ENCODE peak calls at places on chromosomes 16 and 17, in five cellular contexts. W is GM13977; B is GM10248; Y is CD8-positive, alpha-beta T cell; T is AG09319. H is an unnamed sample.

GRCh38 chr16:49499018-49499785 is 125.6 kb downstream of the C16orf78 start:
- DNase-seq in T (no peak), Y (no peak), B (no peak), W (no peak), H (no peak)

GRCh38 chr17:20191066-20191465 is 181.9 kb downstream of the SPECC1 start:
- DNase-seq in Y (no peak), T (peak), B (no peak), W (no peak), H (no peak)

GRCh38 chr17:57630736-57631135 is 114.4 kb downstream of the CCDC182 start:
- DNase-seq in T (no peak), B (no peak), W (no peak), Y (no peak), H (no peak)

GRCh38 chr17:82216301-82217119 is 3.9 kb upstream of the CCDC57 start:
- DNase-seq in Y (no peak), B (peak), T (peak), W (peak), H (peak)

GRCh38 chr16:61409604-61410003 is 626.6 kb downstream of the CDH8 start:
- DNase-seq in Y (no peak), W (no peak), T (no peak), B (no peak), H (no peak)

GRCh38 chr17:77100009-77100408 is 40.8 kb upstream of the SEC14L1 start:
- DNase-seq in W (no peak), T (no peak), B (no peak), Y (no peak), H (no peak)

GRCh38 chr16:67456383-67457140 is 24.4 kb downstream of the ATP6V0D1 start:
- DNase-seq in B (peak), T (no peak), Y (no peak), W (no peak), H (no peak)

GRCh38 chr17:78358538-78359215 is 1.2 kb downstream of the SOCS3 start:
- DNase-seq in B (no peak), Y (no peak), W (peak), T (no peak), H (no peak)

GRCh38 chr17:60327122-60327869 is 64.6 kb downstream of the USP32 start:
- DNase-seq in Y (no peak), T (no peak), B (no peak), W (no peak), H (no peak)

GRCh38 chr16:12796498-12796897 is 7.2 kb downstream of the CPPED1 start:
- DNase-seq in B (no peak), T (no peak), Y (no peak), W (no peak), H (no peak)

GRCh38 chr17:5667871-5668270 is 83.6 kb upstream of the NLRP1 start:
- DNase-seq in Y (no peak), T (no peak), B (no peak), W (no peak), H (no peak)

GRCh38 chr17:68511254-68511670 is 968 bp upstream of the PRKAR1A start:
- DNase-seq in Y (no peak), B (no peak), W (no peak), T (no peak), H (no peak)

GRCh38 chr17:11553135-11553534 is 45.1 kb upstream of the DNAH9 start:
- DNase-seq in Y (no peak), T (no peak), B (no peak), W (no peak), H (no peak)

GRCh38 chr16:69176033-69176780 is 10.8 kb upstream of the SNTB2 start:
- DNase-seq in W (no peak), B (no peak), T (no peak), Y (no peak), H (no peak)

GRCh38 chr17:83180264-83180995 is 101.0 kb downstream of the METRNL start:
- DNase-seq in W (no peak), B (no peak), T (no peak), Y (no peak), H (peak)

GRCh38 chr17:19305261-19305660 is 57.3 kb downstream of the B9D1 start:
- DNase-seq in B (no peak), W (no peak), Y (no peak), T (no peak), H (no peak)

GRCh38 chr17:30235386-30236296 is at the start of gene SLC6A4:
- DNase-seq in Y (no peak), W (peak), B (peak), T (no peak), H (no peak)

GRCh38 chr17:59838196-59838911 is 54.4 kb downstream of the TUBD1 start:
- DNase-seq in W (no peak), B (no peak), T (peak), Y (no peak), H (no peak)

GRCh38 chr16:82043680-82044584 is 8.9 kb downstream of the HSD17B2 start:
- DNase-seq in B (no peak), W (no peak), Y (no peak), T (peak), H (no peak)

GRCh38 chr17:16986391-16986790 is 14.5 kb upstream of the TNFRSF13B start:
- DNase-seq in Y (no peak), T (no peak), W (no peak), B (no peak), H (no peak)

GRCh38 chr17:76200354-76200753 is 39.9 kb downstream of the RNF157 start:
- DNase-seq in Y (no peak), T (no peak), W (no peak), B (no peak), H (no peak)

GRCh38 chr16:76278976-76279375 is 1.8 kb downstream of the CNTNAP4 start:
- DNase-seq in T (no peak), W (peak), Y (no peak), B (no peak), H (no peak)

GRCh38 chr16:3088450-3088849 is 10.6 kb downstream of the ZSCAN10 start:
- DNase-seq in B (no peak), Y (no peak), W (no peak), T (no peak), H (no peak)

GRCh38 chr17:67867591-67867990 is 42.3 kb downstream of the BPTF start:
- DNase-seq in B (no peak), Y (no peak), T (no peak), W (no peak), H (no peak)

GRCh38 chr16:27432600-27432957 is 30.6 kb downstream of the IL21R start:
- DNase-seq in W (no peak), B (no peak), T (no peak), Y (no peak), H (peak)

GRCh38 chr17:58158181-58158580 is 8.6 kb upstream of the OR4D2 start:
- DNase-seq in Y (no peak), B (no peak), W (no peak), T (no peak), H (no peak)

GRCh38 chr16:22191966-22192260 is 14.2 kb upstream of the EEF2K start:
- DNase-seq in B (no peak), Y (no peak), W (no peak), T (no peak), H (peak)

GRCh38 chr17:14575349-14575966 is 274.6 kb downstream of the HS3ST3B1 start:
- DNase-seq in B (no peak), W (no peak), Y (no peak), T (peak), H (no peak)

DNA sequence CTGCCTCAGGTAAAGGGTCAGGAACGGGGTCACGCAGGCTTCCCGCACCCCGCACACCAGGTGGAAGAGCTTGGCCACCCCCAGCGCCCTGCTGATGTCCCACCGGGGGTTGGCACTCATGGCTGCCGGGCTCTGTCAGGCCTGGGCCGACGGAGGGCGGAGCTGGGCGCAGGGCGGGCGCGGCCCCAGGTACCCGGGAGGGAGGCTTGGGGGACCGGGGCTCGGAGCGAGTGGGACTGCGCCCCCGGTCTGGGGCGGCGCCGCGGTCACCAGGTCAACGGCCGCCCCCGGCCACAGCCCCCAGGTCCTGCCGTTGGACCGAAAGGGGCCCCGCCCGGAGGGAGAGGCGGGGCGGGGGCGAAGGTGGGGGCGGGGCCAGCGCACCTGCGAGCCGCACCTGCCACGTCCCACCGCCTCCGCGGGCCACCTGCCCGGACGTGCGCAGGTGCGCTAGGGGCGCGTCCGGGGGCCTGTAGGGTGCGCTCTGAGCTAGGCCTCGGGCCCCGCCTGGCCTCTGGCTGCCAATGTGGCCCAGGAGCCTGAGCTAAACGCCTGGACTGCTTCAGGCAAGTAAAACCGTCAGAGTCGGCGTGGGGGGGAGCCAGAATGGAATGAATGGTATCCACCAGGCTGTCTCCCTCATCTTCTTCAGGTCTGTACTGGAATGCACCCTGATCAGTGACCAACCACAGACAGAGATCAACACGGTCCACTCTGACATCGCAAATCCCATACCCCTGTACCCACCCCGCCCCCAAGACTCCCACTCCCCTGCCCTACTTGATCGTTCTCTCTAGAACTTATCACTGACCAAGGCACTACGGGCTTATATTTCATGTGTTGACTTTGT is at the start of gene MFSD6L:
- DNase-seq in Y (no peak), T (no peak), W (no peak), B (no peak), H (no peak)
- TF ChIP-seq CTCF in Y (no peak), T (no peak), W (no peak), B (peak), H (no peak)

GRCh38 chr17:56125830-56126819 is 27.1 kb upstream of the ANKFN1 start:
- DNase-seq in W (no peak), B (no peak), Y (no peak), T (peak), H (no peak)
- TF ChIP-seq CTCF in W (peak), B (peak), Y (no peak), T (peak), H (no peak)

DNA sequence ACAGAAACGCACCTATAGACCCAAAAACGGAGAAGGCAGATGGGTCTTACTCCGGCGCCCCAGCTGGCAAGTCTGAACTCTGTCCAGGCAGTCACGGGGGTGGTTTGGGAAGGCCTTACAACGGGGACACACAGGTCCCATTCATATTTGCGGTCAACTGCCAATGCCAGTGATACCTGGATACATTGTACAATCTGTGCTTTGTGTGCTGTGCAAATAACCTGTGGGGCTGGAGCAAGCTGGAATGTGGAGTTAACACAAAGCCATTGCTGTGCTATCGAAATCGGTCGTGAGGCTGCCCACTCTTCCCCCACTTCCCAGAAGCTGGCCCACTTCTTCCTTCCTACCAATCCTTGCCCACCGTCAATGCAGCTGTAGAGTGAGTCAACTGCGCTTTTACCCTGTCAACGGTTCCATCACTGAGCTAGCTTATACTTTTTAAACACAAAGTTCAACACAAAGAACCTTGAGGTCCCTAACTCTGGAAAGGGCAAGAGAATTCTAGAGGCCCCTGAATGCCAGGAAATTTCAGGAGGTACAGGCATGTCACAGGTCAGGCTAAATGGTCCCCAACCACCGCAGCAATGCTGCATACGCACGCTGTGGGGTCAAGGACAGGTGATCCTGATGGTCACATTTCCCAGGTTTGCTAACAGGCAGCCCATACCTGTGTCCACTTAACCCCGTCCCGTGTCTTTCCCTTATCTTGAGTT is 122.9 kb downstream of the ZFHX3 start:
- DNase-seq in T (no peak), Y (no peak), B (no peak), W (no peak), H (no peak)
- TF ChIP-seq CTCF in T (no peak), Y (no peak), B (no peak), W (no peak), H (no peak)

DNA sequence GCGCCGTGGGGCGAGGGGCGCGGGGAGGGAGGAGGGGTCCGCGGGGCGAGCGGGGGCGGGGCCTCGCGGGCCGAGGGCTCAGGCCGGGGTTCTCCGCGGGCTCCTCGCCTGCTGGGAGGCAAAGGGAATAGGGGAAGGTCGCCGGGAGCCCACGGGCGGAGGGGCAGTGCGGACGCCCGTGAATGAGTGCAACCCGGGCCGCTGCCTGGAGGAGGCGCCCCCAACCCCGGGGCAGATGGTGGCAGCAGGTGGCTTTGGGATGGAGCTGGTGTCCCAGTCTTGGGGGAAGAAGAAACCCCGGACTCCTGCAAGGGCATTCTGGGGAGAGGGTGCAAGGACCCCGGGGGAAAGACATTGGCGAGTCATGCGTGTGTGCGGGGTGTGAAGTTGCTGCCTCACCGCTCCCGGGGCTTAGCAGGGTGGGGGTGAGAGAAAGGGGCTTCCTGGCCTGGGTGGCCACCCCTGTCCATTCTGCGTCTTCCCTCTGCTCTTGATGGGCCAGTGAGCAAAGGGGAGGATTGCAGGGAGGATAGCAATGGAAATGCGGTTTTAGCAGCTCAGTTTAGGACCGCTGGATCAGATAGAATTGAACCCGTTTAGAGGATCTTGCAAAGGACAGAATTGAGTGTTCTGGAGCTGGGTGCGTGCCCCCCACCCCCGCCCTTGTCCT is 508 bp downstream of the KIAA0513 start:
- DNase-seq in B (no peak), W (peak), Y (no peak), T (no peak), H (no peak)
- TF ChIP-seq CTCF in B (peak), W (peak), Y (no peak), T (peak), H (no peak)

DNA sequence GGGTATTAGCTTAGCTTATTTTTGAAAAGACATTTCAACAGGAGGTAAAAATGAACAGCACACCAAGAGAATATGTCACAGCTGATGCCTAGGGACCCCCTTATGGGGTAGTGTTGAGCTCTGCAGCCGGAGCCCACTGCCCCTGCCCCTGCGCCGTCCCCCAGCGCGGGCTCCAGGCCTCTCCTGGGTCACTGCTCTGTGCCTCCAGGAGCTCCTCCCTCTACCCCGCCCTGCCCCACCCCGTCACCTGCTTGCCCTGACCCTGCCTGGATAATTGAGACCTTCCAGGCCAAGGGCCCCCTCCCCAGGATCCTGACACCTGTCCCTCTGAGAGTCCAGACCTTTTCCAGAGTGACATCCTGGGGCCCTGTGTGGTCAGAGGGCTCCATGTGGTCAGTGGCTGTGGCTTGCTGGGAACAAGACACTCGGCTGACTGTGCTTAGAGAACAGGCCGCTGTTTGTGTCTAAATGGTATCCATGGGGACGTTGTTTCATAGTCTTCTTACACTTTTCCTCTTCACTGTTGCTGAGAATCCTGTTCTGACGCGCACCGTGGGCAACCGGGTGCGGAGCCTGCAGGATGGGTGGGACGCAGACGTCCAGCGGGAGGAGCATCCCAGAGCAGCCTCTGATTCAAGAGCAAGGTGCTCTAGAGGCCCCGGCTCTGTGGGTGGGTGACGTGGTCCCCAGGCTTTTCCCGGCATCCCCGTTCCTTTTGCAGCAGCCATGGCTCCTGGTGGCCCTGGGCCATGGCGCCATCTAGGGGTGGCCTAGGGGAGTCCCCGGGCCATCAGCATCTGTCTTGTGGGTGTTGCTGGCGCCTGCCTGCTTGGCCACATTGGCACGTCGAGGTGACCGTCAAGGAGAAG is 20.0 kb upstream of the WFIKKN1 start:
- DNase-seq in W (no peak), B (no peak), T (no peak), Y (peak), H (peak)
- TF ChIP-seq CTCF in W (peak), B (peak), T (peak), Y (peak), H (peak)

GRCh38 chr17:72602517-72603345 is 481.9 kb downstream of the SOX9 start:
- DNase-seq in W (no peak), B (no peak), T (no peak), Y (no peak), H (no peak)
- TF ChIP-seq CTCF in W (no peak), B (no peak), T (no peak), Y (no peak), H (no peak)

DNA sequence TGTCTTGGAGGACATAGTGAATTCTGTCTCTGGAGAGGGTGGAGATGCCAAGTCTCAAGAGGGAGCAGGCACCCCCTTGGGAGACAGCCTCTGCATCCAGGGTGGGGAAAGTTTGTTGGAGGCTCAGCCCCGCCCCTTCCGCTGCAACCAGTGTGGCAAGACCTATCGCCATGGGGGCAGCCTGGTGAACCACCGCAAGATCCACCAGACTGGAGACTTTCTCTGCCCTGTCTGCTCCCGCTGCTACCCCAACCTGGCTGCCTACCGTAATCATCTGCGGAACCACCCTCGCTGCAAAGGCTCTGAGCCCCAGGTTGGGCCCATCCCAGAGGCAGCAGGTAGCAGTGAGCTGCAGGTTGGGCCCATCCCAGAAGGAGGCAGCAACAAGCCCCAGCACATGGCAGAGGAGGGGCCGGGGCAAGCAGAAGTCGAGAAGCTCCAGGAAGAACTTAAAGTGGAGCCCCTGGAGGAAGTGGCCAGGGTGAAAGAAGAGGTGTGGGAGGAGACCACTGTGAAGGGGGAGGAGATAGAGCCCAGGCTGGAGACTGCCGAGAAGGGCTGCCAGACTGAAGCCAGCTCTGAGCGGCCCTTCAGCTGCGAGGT is 5.2 kb downstream of the ZNF646 start:
- DNase-seq in T (no peak), Y (no peak), B (no peak), W (no peak), H (no peak)
- TF ChIP-seq CTCF in T (no peak), Y (no peak), B (no peak), W (no peak), H (no peak)

GRCh38 chr17:40134184-40134583 is 6.2 kb upstream of the CASC3 start:
- DNase-seq in W (no peak), Y (no peak), T (no peak), B (no peak), H (no peak)

GRCh38 chr17:40123811-40124114 is 2.0 kb downstream of the MSL1 start:
- DNase-seq in Y (no peak), T (no peak), B (no peak), W (no peak), H (no peak)

GRCh38 chr17:40124279-40125141 is 2.7 kb downstream of the MSL1 start:
- DNase-seq in W (no peak), T (no peak), Y (no peak), B (no peak), H (no peak)

GRCh38 chr17:40130352-40131042 is 8.7 kb downstream of the MSL1 start:
- DNase-seq in W (no peak), T (no peak), Y (no peak), B (no peak), H (no peak)

DNA sequence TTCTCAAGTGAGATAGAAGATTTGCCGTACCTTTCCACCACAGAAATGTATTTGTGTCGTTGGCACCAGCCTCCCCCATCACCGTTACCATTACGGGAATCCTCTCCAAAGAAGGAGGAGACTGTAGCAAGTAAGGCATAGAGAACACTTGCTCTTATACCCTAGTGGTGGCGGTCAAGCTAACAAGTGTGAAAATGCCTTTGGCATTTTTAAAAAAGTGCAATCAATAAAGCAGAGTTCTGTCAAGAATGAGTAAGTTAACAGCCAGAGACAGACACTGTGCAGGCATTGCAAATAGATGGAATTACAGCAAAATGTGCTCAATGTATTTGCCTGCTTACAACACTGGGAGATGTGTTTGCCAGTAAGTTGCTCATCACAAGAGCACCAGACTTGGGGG is 7.7 kb downstream of the MSL1 start:
- DNase-seq in T (no peak), Y (no peak), W (no peak), B (no peak), H (no peak)
- TF ChIP-seq CTCF in T (no peak), Y (no peak), W (no peak), B (no peak), H (no peak)

H was measured in natural killer cell.